ENCODE peak calls at places on chromosomes 5 and 9, in six cellular contexts. V, U, W, T, E and X are unnamed samples.

GRCh38 chr9:22039258-22039657 is 30.2 kb upstream of the CDKN2B start:
- DNase-seq in V (no peak), U (no peak), W (no peak), T (no peak), E (no peak), X (no peak)

GRCh38 chr5:998276-998974 is 10.2 kb upstream of the NKD2 start:
- DNase-seq in V (no peak), U (peak; percentile 13), W (no peak), T (no peak), E (no peak), X (no peak)

GRCh38 chr9:94922098-94922607 is 195.7 kb downstream of the AOPEP start:
- DNase-seq in V (no peak), U (no peak), W (peak; percentile 100), T (peak; percentile 91), E (no peak), X (peak; percentile 46)

GRCh38 chr5:73482383-73483193 is 15.7 kb upstream of the BTF3 start:
- DNase-seq in V (no peak), U (no peak), W (peak; percentile 79), T (no peak), E (no peak), X (no peak)

GRCh38 chr5:154136141-154136540 is 54.4 kb upstream of the GALNT10 start:
- DNase-seq in V (no peak), U (no peak), W (no peak), T (no peak), E (no peak), X (no peak)

GRCh38 chr5:141494761-141495455 is 6.0 kb downstream of the PCDHGC5 start:
- DNase-seq in V (no peak), U (no peak), W (peak; percentile 43), T (no peak), E (no peak), X (no peak)

GRCh38 chr5:134257176-134257575 is 31.3 kb upstream of the PPP2CA start:
- DNase-seq in V (no peak), U (no peak), W (no peak), T (no peak), E (no peak), X (no peak)

GRCh38 chr5:177336603-177337494 is 14.6 kb downstream of the LMAN2 start:
- DNase-seq in V (no peak), U (no peak), W (no peak), T (no peak), E (no peak), X (no peak)

GRCh38 chr9:132006657-132007370 is 72.9 kb downstream of the MED27 start:
- DNase-seq in V (no peak), U (no peak), W (peak; percentile 57), T (no peak), E (no peak), X (no peak)

GRCh38 chr5:95244479-95244878 is 40.4 kb downstream of the MCTP1 start:
- DNase-seq in V (no peak), U (no peak), W (no peak), T (no peak), E (no peak), X (no peak)

GRCh38 chr9:34587271-34587670 is 2.3 kb downstream of the CNTFR start:
- DNase-seq in V (no peak), U (no peak), W (no peak), T (no peak), E (no peak), X (no peak)

GRCh38 chr5:106875591-106876297 is 795.0 kb downstream of the EFNA5 start:
- DNase-seq in V (no peak), U (no peak), W (no peak), T (no peak), E (no peak), X (peak; percentile 52)

GRCh38 chr9:112124156-112124555 is 50.9 kb downstream of the SUSD1 start:
- DNase-seq in V (no peak), U (peak; percentile 58), W (no peak), T (no peak), E (no peak), X (no peak)

GRCh38 chr5:10577371-10578291 is 13.8 kb downstream of the ANKRD33B start:
- DNase-seq in V (no peak), U (no peak), W (no peak), T (no peak), E (no peak), X (no peak)

GRCh38 chr5:127848098-127848497 is 144.9 kb downstream of the CCDC192 start:
- DNase-seq in V (no peak), U (no peak), W (no peak), T (no peak), E (no peak), X (no peak)

GRCh38 chr5:15938186-15938585 is 241.4 kb downstream of the MARCHF11 start:
- DNase-seq in V (no peak), U (no peak), W (no peak), T (no peak), E (no peak), X (no peak)

GRCh38 chr9:92590386-92590785 is 54.6 kb upstream of the ECM2 start:
- DNase-seq in V (no peak), U (no peak), W (peak; percentile 31), T (peak; percentile 23), E (no peak), X (no peak)

GRCh38 chr9:974064-974992 is 2.1 kb upstream of the DMRT3 start:
- DNase-seq in V (no peak), U (no peak), W (no peak), T (no peak), E (no peak), X (no peak)

GRCh38 chr5:123814796-123815479 is 303.0 kb downstream of the CSNK1G3 start:
- DNase-seq in V (no peak), U (no peak), W (peak; percentile 63), T (no peak), E (no peak), X (no peak)

GRCh38 chr5:95760291-95761191 is 29.4 kb downstream of the RHOBTB3 start:
- DNase-seq in V (no peak), U (no peak), W (peak; percentile 99), T (no peak), E (no peak), X (no peak)

GRCh38 chr9:89452561-89452960 is 45.4 kb downstream of the SEMA4D start:
- DNase-seq in V (no peak), U (no peak), W (no peak), T (no peak), E (no peak), X (no peak)

GRCh38 chr5:163696270-163696887 is 191.0 kb downstream of the MAT2B start:
- DNase-seq in V (no peak), U (no peak), W (peak; percentile 78), T (peak; percentile 29), E (no peak), X (peak; percentile 38)

GRCh38 chr5:131147258-131147657 is 17.8 kb downstream of the HINT1 start:
- DNase-seq in V (no peak), U (no peak), W (no peak), T (no peak), E (no peak), X (no peak)

GRCh38 chr9:450561-450960 is 235.9 kb downstream of the DOCK8 start:
- DNase-seq in V (no peak), U (no peak), W (peak; percentile 64), T (no peak), E (no peak), X (no peak)

GRCh38 chr5:31113101-31113500 is 80.4 kb upstream of the CDH6 start:
- DNase-seq in V (no peak), U (no peak), W (peak; percentile 98), T (no peak), E (no peak), X (no peak)

GRCh38 chr5:85906460-85906859 is 711.3 kb upstream of the COX7C start:
- DNase-seq in V (no peak), U (no peak), W (no peak), T (no peak), E (no peak), X (no peak)
- H3K4me1 ChIP-seq in V (no peaks in the 10 kb centered on the region), U (no peaks in the 10 kb centered on the region), W (no peaks in the 10 kb centered on the region), T (no peaks in the 10 kb centered on the region), E (no peaks in the 10 kb centered on the region), X (no peaks in the 10 kb centered on the region)

DNA sequence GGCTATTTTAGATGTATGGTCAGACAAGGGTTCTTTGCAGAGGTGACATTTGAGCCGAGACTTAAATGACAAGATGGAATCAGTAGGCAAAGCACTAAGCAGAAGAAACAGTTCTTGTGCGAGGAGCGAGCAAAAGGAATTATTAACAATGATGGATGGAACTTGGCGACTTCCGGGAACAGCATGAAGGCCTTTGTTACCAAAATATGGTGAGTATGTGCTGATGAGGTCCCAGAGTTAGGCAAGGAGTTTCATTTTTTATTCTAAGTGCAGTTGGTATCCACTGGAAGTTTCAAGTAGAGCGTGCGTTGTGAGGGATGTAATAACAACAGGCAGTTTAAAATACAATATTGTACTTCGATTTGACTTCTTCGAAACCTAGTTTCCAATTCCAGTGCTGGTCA is 1.6 kb upstream of the LNPEP start:
- DNase-seq in V (no peak), U (no peak), W (peak; percentile 53), T (no peak), E (no peak), X (no peak)
- H3K4me1 ChIP-seq in V (peaks cover 56% of the 10 kb centered on the region), U (peaks cover 54% of the 10 kb centered on the region), W (peaks cover 15% of the 10 kb centered on the region), T (peaks cover 15% of the 10 kb centered on the region), E (no peaks in the 10 kb centered on the region), X (peaks cover 13% of the 10 kb centered on the region)

GRCh38 chr9:135987838-135988404 is 26.7 kb upstream of the UBAC1 start:
- DNase-seq in V (no peak), U (no peak), W (no peak), T (no peak), E (no peak), X (no peak)

GRCh38 chr9:135985889-135986288 is 24.7 kb upstream of the UBAC1 start:
- DNase-seq in V (no peak), U (no peak), W (no peak), T (no peak), E (no peak), X (no peak)

GRCh38 chr9:135986605-135987004 is 25.4 kb upstream of the UBAC1 start:
- DNase-seq in V (no peak), U (no peak), W (no peak), T (no peak), E (no peak), X (no peak)

GRCh38 chr9:135983745-135984710 is 22.9 kb upstream of the UBAC1 start:
- DNase-seq in V (no peak), U (no peak), W (no peak), T (no peak), E (no peak), X (no peak)

DNA sequence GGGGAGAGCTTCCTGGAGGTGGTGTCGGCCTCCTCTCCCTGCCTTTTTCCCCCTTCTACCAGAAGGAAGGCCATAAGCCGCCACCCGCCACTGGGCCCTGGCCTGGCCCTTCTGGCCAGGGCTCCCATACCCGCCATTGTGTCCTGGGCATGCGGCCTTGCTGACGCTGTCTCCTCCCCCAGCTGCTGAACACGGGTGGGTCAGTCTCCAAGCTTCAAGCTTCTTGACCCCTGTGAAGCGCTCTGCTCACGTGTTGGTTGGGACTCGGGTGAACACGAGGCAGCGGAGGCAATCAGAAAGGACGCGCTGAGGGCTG is 24.2 kb upstream of the UBAC1 start:
- DNase-seq in V (no peak), U (no peak), W (no peak), T (no peak), E (no peak), X (no peak)
- H3K4me1 ChIP-seq in V (peaks cover 16% of the 10 kb centered on the region), U (peaks cover 13% of the 10 kb centered on the region), W (no peaks in the 10 kb centered on the region), T (peaks cover 5% of the 10 kb centered on the region), E (peaks cover 7% of the 10 kb centered on the region), X (no peaks in the 10 kb centered on the region)

DNA sequence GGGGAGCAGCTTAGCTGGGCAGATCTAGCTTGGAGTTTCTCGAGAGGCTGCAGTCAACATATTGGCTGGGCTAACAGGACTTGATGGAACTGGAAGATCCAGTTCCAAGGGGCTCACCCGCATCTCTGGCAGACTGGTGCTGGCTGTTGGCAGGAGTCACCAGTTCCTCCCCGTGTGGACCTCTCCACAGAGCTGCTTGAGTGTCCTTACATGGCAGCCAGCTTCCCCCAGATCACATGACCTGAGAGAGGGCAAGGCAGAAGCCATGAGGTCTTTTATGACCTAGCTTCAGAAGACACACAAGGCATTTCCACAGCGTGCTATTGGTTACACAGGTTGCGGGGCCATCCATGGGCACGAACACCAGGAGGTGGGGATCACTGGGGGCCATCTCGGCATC is 26.4 kb upstream of the RXRA start:
- DNase-seq in V (no peak), U (peak; percentile 44), W (no peak), T (peak; percentile 95), E (peak; percentile 75), X (no peak)
- H3K4me1 ChIP-seq in V (peaks cover 6% of the 10 kb centered on the region), U (no peaks in the 10 kb centered on the region), W (no peaks in the 10 kb centered on the region), T (peaks cover 16% of the 10 kb centered on the region), E (no peaks in the 10 kb centered on the region), X (peaks cover 4% of the 10 kb centered on the region)